ENCODE peak calls at places on chromosomes 4 and X, in four cellular contexts. One of them, this sample, is unnamed.

GRCh38 chr4:48489683-48490011 is 405 bp upstream of the ZAR1 start:
- DNase-seq in Peyer's patch: no peak
- DNase-seq in epithelial cell of esophagus: no peak
- DNase-seq in choroid plexus epithelial cell: no peak
- DNase-seq in this sample: no peak

GRCh38 chr4:2934077-2934812 is 29.0 kb downstream of the NOP14 start:
- DNase-seq in Peyer's patch: peak
- DNase-seq in epithelial cell of esophagus: peak
- DNase-seq in choroid plexus epithelial cell: peak
- DNase-seq in this sample: peak

GRCh38 chr4:26181616-26182015 is 139.2 kb upstream of the RBPJ start:
- DNase-seq in Peyer's patch: no peak
- DNase-seq in epithelial cell of esophagus: peak
- DNase-seq in choroid plexus epithelial cell: peak
- DNase-seq in this sample: no peak

GRCh38 chrX:122572461-122572860 is 611.6 kb upstream of the GRIA3 start:
- DNase-seq in Peyer's patch: no peak
- DNase-seq in epithelial cell of esophagus: peak
- DNase-seq in choroid plexus epithelial cell: no peak
- DNase-seq in this sample: no peak

GRCh38 chrX:41906515-41907165 is 16.7 kb downstream of the CASK start:
- DNase-seq in Peyer's patch: no peak
- DNase-seq in epithelial cell of esophagus: peak
- DNase-seq in choroid plexus epithelial cell: peak
- DNase-seq in this sample: no peak

GRCh38 chr4:156775803-156776202 is 195.8 kb downstream of the PDGFC start:
- DNase-seq in Peyer's patch: no peak
- DNase-seq in epithelial cell of esophagus: no peak
- DNase-seq in choroid plexus epithelial cell: no peak
- DNase-seq in this sample: no peak

GRCh38 chr4:113708250-113708649 is 53.3 kb downstream of the CAMK2D start:
- DNase-seq in Peyer's patch: no peak
- DNase-seq in epithelial cell of esophagus: no peak
- DNase-seq in choroid plexus epithelial cell: no peak
- DNase-seq in this sample: no peak

GRCh38 chr4:25110653-25111329 is 49.5 kb downstream of the SEPSECS start:
- DNase-seq in Peyer's patch: no peak
- DNase-seq in epithelial cell of esophagus: no peak
- DNase-seq in choroid plexus epithelial cell: no peak
- DNase-seq in this sample: no peak

GRCh38 chr4:7782783-7783182 is 156.9 kb downstream of the AFAP1 start:
- DNase-seq in Peyer's patch: no peak
- DNase-seq in epithelial cell of esophagus: no peak
- DNase-seq in choroid plexus epithelial cell: peak
- DNase-seq in this sample: no peak

GRCh38 chr4:26475716-26476115 is 14.6 kb downstream of the CCKAR start:
- DNase-seq in Peyer's patch: no peak
- DNase-seq in epithelial cell of esophagus: no peak
- DNase-seq in choroid plexus epithelial cell: no peak
- DNase-seq in this sample: no peak

GRCh38 chrX:40953369-40953768 is 131.9 kb upstream of the USP9X start:
- DNase-seq in Peyer's patch: no peak
- DNase-seq in epithelial cell of esophagus: no peak
- DNase-seq in choroid plexus epithelial cell: no peak
- DNase-seq in this sample: no peak

GRCh38 chrX:21766101-21766500 is 8.2 kb upstream of the SMPX start:
- DNase-seq in Peyer's patch: no peak
- DNase-seq in epithelial cell of esophagus: peak
- DNase-seq in choroid plexus epithelial cell: no peak
- DNase-seq in this sample: no peak

DNA sequence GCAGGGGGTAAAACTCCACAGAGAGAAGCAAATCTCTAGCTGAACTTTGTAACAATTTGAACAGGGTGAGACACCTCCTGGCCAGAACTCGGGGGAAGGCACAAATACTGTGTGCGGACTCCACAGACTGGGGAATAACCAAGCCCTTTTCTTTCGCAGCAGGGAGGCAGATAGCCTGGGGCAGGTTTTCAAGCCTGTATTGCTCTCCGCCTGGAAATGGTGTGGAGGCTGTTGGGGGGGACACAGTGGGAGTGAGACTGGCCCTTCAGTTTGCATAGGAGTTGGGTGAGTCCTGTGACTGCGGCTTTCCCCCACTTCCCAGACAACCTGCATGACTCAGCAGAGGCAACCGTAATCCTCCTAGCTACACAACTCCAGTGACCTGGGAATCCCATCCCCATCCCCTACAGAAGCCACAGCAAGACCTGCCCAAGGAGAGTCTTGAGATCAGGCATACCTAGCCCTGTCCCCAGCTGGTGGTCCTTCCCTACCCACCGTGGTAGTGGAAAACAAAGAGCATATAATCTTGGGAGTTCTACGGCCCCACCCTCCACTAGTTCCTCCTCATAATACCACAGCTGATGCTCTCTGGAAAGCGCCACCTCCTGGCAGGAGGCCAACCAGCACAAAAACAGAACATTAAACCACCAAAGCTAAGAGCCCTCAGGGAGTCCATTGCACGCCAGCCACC is 12.9 kb upstream of the SMPX start:
- DNase-seq in Peyer's patch: no peak
- DNase-seq in epithelial cell of esophagus: peak
- DNase-seq in choroid plexus epithelial cell: no peak
- DNase-seq in this sample: no peak
- TF ChIP-seq CTCF in Peyer's patch: no peak
- TF ChIP-seq CTCF in epithelial cell of esophagus: no peak
- TF ChIP-seq CTCF in choroid plexus epithelial cell: no peak
- TF ChIP-seq CTCF in this sample: no peak

GRCh38 chrX:68498044-68498507 is 775 bp upstream of the YIPF6 start:
- DNase-seq in Peyer's patch: no peak
- DNase-seq in epithelial cell of esophagus: peak
- DNase-seq in choroid plexus epithelial cell: peak
- DNase-seq in this sample: no peak
- TF ChIP-seq CTCF in Peyer's patch: no peak
- TF ChIP-seq CTCF in epithelial cell of esophagus: peak
- TF ChIP-seq CTCF in choroid plexus epithelial cell: peak
- TF ChIP-seq CTCF in this sample: no peak

GRCh38 chr4:35541888-35542213 is 702.5 kb downstream of the ARAP2 start:
- DNase-seq in Peyer's patch: no peak
- DNase-seq in epithelial cell of esophagus: no peak
- DNase-seq in choroid plexus epithelial cell: no peak
- DNase-seq in this sample: no peak
- TF ChIP-seq CTCF in Peyer's patch: no peak
- TF ChIP-seq CTCF in epithelial cell of esophagus: no peak
- TF ChIP-seq CTCF in choroid plexus epithelial cell: no peak
- TF ChIP-seq CTCF in this sample: no peak

GRCh38 chrX:150940844-150941495 is 42.2 kb upstream of the HMGB3 start:
- DNase-seq in Peyer's patch: no peak
- DNase-seq in epithelial cell of esophagus: no peak
- DNase-seq in choroid plexus epithelial cell: no peak
- DNase-seq in this sample: no peak
- TF ChIP-seq CTCF in Peyer's patch: no peak
- TF ChIP-seq CTCF in epithelial cell of esophagus: no peak
- TF ChIP-seq CTCF in choroid plexus epithelial cell: no peak
- TF ChIP-seq CTCF in this sample: no peak

GRCh38 chrX:39897741-39898097 is 200.0 kb downstream of the BCOR start:
- DNase-seq in Peyer's patch: no peak
- DNase-seq in epithelial cell of esophagus: peak
- DNase-seq in choroid plexus epithelial cell: no peak
- DNase-seq in this sample: no peak

GRCh38 chrX:39895228-39896110 is 202.3 kb downstream of the BCOR start:
- DNase-seq in Peyer's patch: no peak
- DNase-seq in epithelial cell of esophagus: peak
- DNase-seq in choroid plexus epithelial cell: no peak
- DNase-seq in this sample: no peak

GRCh38 chrX:39899059-39899458 is 198.7 kb downstream of the BCOR start:
- DNase-seq in Peyer's patch: no peak
- DNase-seq in epithelial cell of esophagus: no peak
- DNase-seq in choroid plexus epithelial cell: no peak
- DNase-seq in this sample: no peak

GRCh38 chrX:39898147-39898546 is 199.6 kb downstream of the BCOR start:
- DNase-seq in Peyer's patch: no peak
- DNase-seq in epithelial cell of esophagus: no peak
- DNase-seq in choroid plexus epithelial cell: no peak
- DNase-seq in this sample: no peak

DNA sequence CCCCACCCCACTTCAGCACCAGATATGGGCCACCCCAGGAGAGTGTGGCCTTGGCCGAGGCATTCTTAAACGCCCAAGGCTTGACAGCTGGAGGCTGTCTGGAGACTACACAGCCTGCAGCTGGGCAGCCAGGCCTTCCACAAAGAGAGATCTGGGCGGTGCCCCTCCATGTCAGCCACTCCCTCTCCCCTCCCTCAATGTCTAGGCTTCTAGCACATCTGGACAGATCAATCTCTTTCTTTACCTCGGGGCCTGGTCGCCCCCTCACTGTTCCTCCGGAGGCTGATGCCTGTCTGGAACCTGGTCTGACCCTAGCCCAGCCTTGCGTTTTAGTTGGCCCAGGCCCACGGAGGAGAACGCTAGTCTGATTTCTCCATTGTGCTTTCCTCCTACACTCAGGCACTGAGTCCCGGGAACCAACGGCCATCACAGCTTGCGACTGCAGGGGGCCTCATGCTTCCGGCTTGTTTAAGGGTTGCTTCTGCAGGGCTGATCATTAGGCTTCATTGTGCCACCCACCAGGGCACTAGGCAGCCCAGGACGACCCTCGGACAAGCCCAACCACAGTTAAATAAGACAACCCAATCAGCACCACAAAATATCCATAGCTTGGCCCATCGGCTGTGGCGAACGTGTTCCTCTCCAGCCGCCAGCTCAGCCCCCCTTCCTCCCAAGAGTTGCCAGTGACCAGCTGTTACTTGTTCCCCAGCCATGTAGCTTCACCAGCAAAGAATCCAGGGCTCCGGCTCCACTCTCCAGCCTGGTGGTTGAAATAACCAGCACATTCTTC is 200.6 kb downstream of the BCOR start:
- DNase-seq in Peyer's patch: no peak
- DNase-seq in epithelial cell of esophagus: peak
- DNase-seq in choroid plexus epithelial cell: peak
- DNase-seq in this sample: no peak
- TF ChIP-seq CTCF in Peyer's patch: no peak
- TF ChIP-seq CTCF in epithelial cell of esophagus: no peak
- TF ChIP-seq CTCF in choroid plexus epithelial cell: peak
- TF ChIP-seq CTCF in this sample: no peak

DNA sequence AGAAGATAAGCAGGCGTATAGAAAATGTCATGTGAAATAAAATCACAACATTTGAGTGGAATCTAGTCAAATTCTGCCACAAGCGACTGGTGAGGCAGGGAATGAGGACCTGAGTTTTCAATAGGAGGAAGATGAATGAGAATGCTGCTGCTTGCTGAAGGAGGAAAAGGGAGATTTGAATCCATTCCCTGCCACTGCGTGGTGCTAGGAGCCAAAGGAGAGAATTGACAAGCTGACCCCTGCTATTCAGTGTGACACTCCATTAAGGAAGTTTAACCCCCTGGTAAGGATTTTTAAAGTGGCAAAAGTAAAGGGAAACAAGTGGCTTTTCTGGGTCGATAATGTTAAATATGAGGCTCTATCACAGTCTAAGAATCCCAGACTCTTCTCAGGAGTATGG is 314.0 kb downstream of the NAF1 start:
- DNase-seq in Peyer's patch: no peak
- DNase-seq in epithelial cell of esophagus: no peak
- DNase-seq in choroid plexus epithelial cell: no peak
- DNase-seq in this sample: no peak
- TF ChIP-seq CTCF in Peyer's patch: no peak
- TF ChIP-seq CTCF in epithelial cell of esophagus: no peak
- TF ChIP-seq CTCF in choroid plexus epithelial cell: no peak
- TF ChIP-seq CTCF in this sample: no peak

GRCh38 chr4:5098176-5098575 is 46.9 kb downstream of the STK32B start:
- DNase-seq in Peyer's patch: no peak
- DNase-seq in epithelial cell of esophagus: no peak
- DNase-seq in choroid plexus epithelial cell: no peak
- DNase-seq in this sample: no peak
- TF ChIP-seq CTCF in Peyer's patch: no peak
- TF ChIP-seq CTCF in epithelial cell of esophagus: no peak
- TF ChIP-seq CTCF in choroid plexus epithelial cell: no peak
- TF ChIP-seq CTCF in this sample: no peak

This sample was measured in activated B cell treated with CpG ODN at 0.5 μM for 24 hours.